ENCODE peak calls at places on chromosomes 3 and 15, in five cellular contexts. D is D341Med, Z is mesenteric fat pad, E is anterior cingulate cortex, A is globus pallidus. F is an unnamed sample.

GRCh38 chr3:4804161-4805058 is 174.8 kb upstream of the BHLHE40 start:
- DNase-seq in A (no peak), Z (no peak), D (no peak), E (no peak), F (no peak)

GRCh38 chr3:14319654-14320182 is 82.7 kb upstream of the SLC6A6 start:
- DNase-seq in Z (peak; percentile 57), E (no peak), A (no peak), D (peak; percentile 84), F (no peak)

GRCh38 chr3:2921903-2922302 is 188.3 kb downstream of the IL5RA start:
- DNase-seq in Z (no peak), A (peak; percentile 19), E (no peak), D (peak; percentile 45), F (no peak)

GRCh38 chr3:123883656-123884257 is 375 bp downstream of the MYLK start:
- DNase-seq in Z (no peak), E (no peak), D (no peak), A (no peak), F (no peak)

GRCh38 chr15:45790325-45790943 is 155.6 kb downstream of the SQOR start:
- DNase-seq in D (peak; percentile 54), E (no peak), Z (no peak), A (peak; percentile 10), F (no peak)

GRCh38 chr3:183253364-183253960 is 409 bp downstream of the B3GNT5 start:
- DNase-seq in D (no peak), E (no peak), Z (peak; percentile 94), A (no peak), F (peak; percentile 90)

GRCh38 chr15:57038040-57038439 is 119.6 kb downstream of the TCF12 start:
- DNase-seq in E (no peak), A (no peak), D (no peak), Z (no peak), F (no peak)

GRCh38 chr3:69683076-69683806 is 56.0 kb upstream of the MITF start:
- DNase-seq in Z (no peak), A (no peak), D (no peak), E (no peak), F (no peak)

GRCh38 chr15:71291723-71292122 is 176.5 kb downstream of the THSD4 start:
- DNase-seq in A (no peak), Z (no peak), D (no peak), E (no peak), F (no peak)

GRCh38 chr3:125374996-125375941 is at the start of gene ZNF148:
- DNase-seq in E (peak; percentile 88), Z (peak; percentile 97), A (peak; percentile 90), D (peak; percentile 94), F (peak; percentile 98)

GRCh38 chr3:141707741-141708203 is 30.3 kb upstream of the RNF7 start:
- DNase-seq in A (no peak), D (no peak), E (no peak), Z (no peak), F (no peak)

GRCh38 chr15:92394327-92395175 is 870 bp downstream of the ST8SIA2 start:
- DNase-seq in A (no peak), Z (no peak), D (peak; percentile 52), E (no peak), F (no peak)

GRCh38 chr15:40256642-40257235 is 17.9 kb downstream of the PAK6 start:
- DNase-seq in D (no peak), A (no peak), Z (no peak), E (no peak), F (no peak)

GRCh38 chr3:72442755-72443154 is 405.5 kb downstream of the SHQ1 start:
- DNase-seq in Z (no peak), D (no peak), E (no peak), A (no peak), F (no peak)

GRCh38 chr15:77542491-77543001 is 90.2 kb downstream of the LINGO1 start:
- DNase-seq in E (no peak), A (no peak), D (no peak), Z (no peak), F (no peak)

GRCh38 chr3:69566256-69566655 is 173.0 kb upstream of the MITF start:
- DNase-seq in A (no peak), D (no peak), Z (no peak), E (no peak), F (no peak)

GRCh38 chr15:39110336-39110735 is 470.5 kb upstream of the THBS1 start:
- DNase-seq in D (no peak), E (no peak), Z (no peak), A (no peak), F (no peak)

GRCh38 chr3:156553705-156554356 is 1.1 kb downstream of the SSR3 start:
- DNase-seq in A (no peak), Z (no peak), E (no peak), D (no peak), F (no peak)

GRCh38 chr3:30578479-30578878 is 27.9 kb upstream of the TGFBR2 start:
- DNase-seq in A (peak; percentile 42), E (no peak), D (no peak), Z (no peak), F (peak; percentile 75)

GRCh38 chr3:23198801-23199200 is 4.3 kb upstream of the UBE2E2 start:
- DNase-seq in A (no peak), Z (no peak), D (no peak), E (no peak), F (no peak)

GRCh38 chr3:177236704-177237103 is 39.4 kb upstream of the TBL1XR1 start:
- DNase-seq in Z (no peak), A (no peak), D (no peak), E (no peak), F (no peak)

GRCh38 chr15:76376029-76376428 is 39.5 kb downstream of the ISL2 start:
- DNase-seq in A (no peak), Z (no peak), D (no peak), E (no peak), F (no peak)

GRCh38 chr15:89864958-89865739 is 28.6 kb downstream of the AP3S2 start:
- DNase-seq in E (no peak), D (no peak), A (no peak), Z (no peak), F (no peak)

GRCh38 chr15:36527512-36528162 is 51.8 kb upstream of the CDIN1 start:
- DNase-seq in A (no peak), E (no peak), Z (no peak), D (peak; percentile 15), F (no peak)

GRCh38 chr15:27820232-27820631 is 278.9 kb downstream of the OCA2 start:
- DNase-seq in D (no peak), Z (no peak), E (no peak), A (no peak), F (no peak)

GRCh38 chr15:53976844-53977392 is 1.3 kb upstream of the UNC13C start:
- DNase-seq in E (no peak), D (peak; percentile 61), Z (no peak), A (no peak), F (no peak)

GRCh38 chr15:75104804-75105557 is 81.6 kb downstream of the PPCDC start:
- DNase-seq in Z (no peak), D (no peak), E (no peak), A (peak; percentile 52), F (no peak)

GRCh38 chr3:183930069-183930468 is 45.4 kb upstream of the PARL start:
- DNase-seq in Z (no peak), A (no peak), D (no peak), E (no peak), F (no peak)

GRCh38 chr15:26983822-26984221 is 12.8 kb downstream of the GABRG3 start:
- DNase-seq in D (no peak), Z (no peak), A (no peak), E (no peak), F (no peak)

GRCh38 chr3:30294241-30294667 is 312.1 kb upstream of the TGFBR2 start:
- DNase-seq in D (no peak), E (no peak), A (no peak), Z (no peak), F (no peak)

GRCh38 chr15:37370938-37371337 is 270.6 kb upstream of the MEIS2 start:
- DNase-seq in Z (no peak), D (no peak), A (no peak), E (no peak), F (no peak)

GRCh38 chr3:2484162-2485026 is 385.7 kb downstream of the CNTN4 start:
- DNase-seq in A (no peak), D (no peak), E (no peak), Z (no peak), F (no peak)

GRCh38 chr3:156678216-156678615 is 3.8 kb downstream of the TIPARP start:
- DNase-seq in D (no peak), E (no peak), Z (no peak), A (no peak), F (no peak)